ENCODE peak calls at places on chromosomes 2 and 18, in eight cellular contexts. V, C, J, Y, O, L, H and R are unnamed samples.

GRCh38 chr2:156456616-156457015 is 20.4 kb downstream of the GPD2 start:
- DNase-seq in V (no peak), C (no peak), J (no peak), Y (no peak), O (no peak), L (no peak), H (no peak), R (no peak)

GRCh38 chr2:232456296-232457120 is 555 bp downstream of the ALPI start:
- DNase-seq in V (no peak), C (no peak), J (no peak), Y (no peak), O (no peak), L (no peak), H (no peak), R (no peak)

GRCh38 chr2:6906165-6906751 is 11.0 kb upstream of the RNF144A start:
- DNase-seq in V (no peak), C (no peak), J (no peak), Y (no peak), O (no peak), L (no peak), H (no peak), R (no peak)

GRCh38 chr2:176114120-176114929 is 2.3 kb upstream of the HOXD10 start:
- DNase-seq in V (no peak), C (peak; percentile 13), J (no peak), Y (no peak), O (no peak), L (peak; percentile 45), H (no peak), R (no peak)

GRCh38 chr2:7709907-7710306 is 792.7 kb downstream of the RNF144A start:
- DNase-seq in V (no peak), C (no peak), J (no peak), Y (no peak), O (no peak), L (no peak), H (no peak), R (no peak)

GRCh38 chr2:240985881-240986786 is 12.3 kb upstream of the SNED1 start:
- DNase-seq in V (no peak), C (peak; percentile 16), J (peak; percentile 1), Y (no peak), O (no peak), L (no peak), H (peak; percentile 29), R (no peak)

GRCh38 chr2:128278979-128279378 is 39.7 kb downstream of the HS6ST1 start:
- DNase-seq in V (no peak), C (peak; percentile 27), J (no peak), Y (peak; percentile 8), O (no peak), L (no peak), H (peak; percentile 14), R (no peak)

GRCh38 chr18:850960-851359 is 38.9 kb upstream of the YES1 start:
- DNase-seq in V (no peak), C (no peak), J (no peak), Y (no peak), O (no peak), L (no peak), H (no peak), R (no peak)

DNA sequence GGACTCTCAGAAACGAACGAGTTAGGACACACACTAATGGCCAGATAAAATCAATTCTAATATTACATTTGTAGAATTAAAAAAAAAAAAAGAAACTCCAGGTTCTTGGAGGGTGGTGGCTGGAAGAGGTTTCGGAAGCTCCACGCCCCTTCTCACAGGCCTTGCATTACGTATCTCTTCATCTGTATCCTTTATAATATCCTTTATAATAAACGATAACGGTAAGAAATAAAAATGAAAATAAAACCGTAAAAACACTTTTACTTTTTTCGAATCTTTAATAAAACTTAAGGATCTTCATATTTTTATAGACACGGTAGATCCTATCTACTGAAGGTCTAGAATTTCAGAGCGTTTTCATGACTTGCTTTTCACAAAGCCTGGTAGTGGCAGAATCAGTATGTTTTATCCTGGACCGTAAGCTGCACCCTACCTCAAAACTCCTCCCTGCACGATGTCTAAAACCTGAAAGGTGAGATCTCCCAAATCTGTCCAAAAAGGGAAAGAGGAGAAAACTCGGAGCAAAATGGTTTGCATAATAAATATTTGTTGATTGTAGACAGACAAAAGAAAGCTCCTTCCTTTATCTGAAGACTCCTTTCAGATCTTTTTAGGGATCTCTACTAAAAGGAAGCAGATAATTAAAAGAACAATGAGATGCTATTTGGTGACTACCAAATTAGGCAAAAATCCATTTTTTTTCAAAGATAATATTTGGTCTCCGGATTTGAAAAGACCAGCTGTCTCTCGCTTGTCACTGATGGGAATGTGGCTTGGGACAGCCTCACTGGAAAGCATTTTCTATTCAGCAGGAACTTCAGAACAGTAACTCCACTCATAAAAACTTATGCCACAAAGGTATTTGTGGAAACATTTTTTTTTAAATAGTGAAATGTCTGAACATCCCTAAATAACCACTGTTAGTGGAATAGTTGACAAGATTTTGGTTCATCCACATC is 2.0 kb upstream of the CXCR4 start:
- DNase-seq in V (no peak), C (no peak), J (no peak), Y (no peak), O (no peak), L (no peak), H (no peak), R (no peak)
- TF ChIP-seq POLR2A in V (no peak), C (no peak), J (no peak), Y (no peak), O (no peak), L (no peak), H (no peak), R (no peak)

DNA sequence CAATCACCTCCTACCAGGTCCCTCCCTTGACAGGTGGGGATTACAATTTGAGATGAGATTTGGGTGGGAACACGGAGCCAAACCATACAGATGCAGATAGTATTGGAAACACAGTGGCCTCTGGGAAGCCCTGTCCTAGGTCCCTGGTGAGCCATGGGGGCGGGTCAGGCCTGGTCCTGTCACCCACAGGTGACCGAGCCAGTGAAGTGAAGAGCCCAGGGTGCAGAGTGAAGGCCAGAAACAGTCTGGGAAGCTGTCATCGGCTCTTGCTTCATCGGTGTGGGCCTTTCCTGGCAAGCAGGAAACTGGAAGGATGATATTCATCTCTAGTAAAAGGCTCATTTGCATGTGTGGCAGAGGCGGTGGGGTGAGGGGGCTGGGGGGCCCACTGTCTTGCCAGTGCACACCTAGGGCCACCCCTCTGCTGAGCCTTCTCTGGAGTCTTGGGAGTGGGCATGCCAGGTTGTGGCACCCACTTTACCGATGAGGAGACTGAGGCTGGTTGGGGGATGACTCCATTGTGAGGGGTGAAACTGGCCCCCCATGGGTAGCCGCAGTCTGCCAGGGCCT is 290.6 kb downstream of the NDUFA10 start:
- DNase-seq in V (no peak), C (no peak), J (no peak), Y (no peak), O (no peak), L (no peak), H (no peak), R (no peak)
- TF ChIP-seq POLR2A in V (no peak), C (no peak), J (no peak), Y (no peak), O (no peak), L (no peak), H (no peak), R (no peak)

GRCh38 chr2:26141145-26141769 is 31.6 kb upstream of the GAREM2 start:
- DNase-seq in V (no peak), C (no peak), J (no peak), Y (no peak), O (no peak), L (no peak), H (no peak), R (no peak)

GRCh38 chr2:26144031-26144430 is 28.9 kb upstream of the GAREM2 start:
- DNase-seq in V (no peak), C (no peak), J (peak; percentile 43), Y (no peak), O (no peak), L (no peak), H (no peak), R (peak; percentile 19)

GRCh38 chr2:26136431-26136830 is 36.5 kb upstream of the GAREM2 start:
- DNase-seq in V (no peak), C (no peak), J (no peak), Y (no peak), O (no peak), L (no peak), H (no peak), R (no peak)

GRCh38 chr2:26144953-26145680 is 27.8 kb upstream of the GAREM2 start:
- DNase-seq in V (peak; percentile 79), C (peak; percentile 73), J (peak; percentile 68), Y (peak; percentile 52), O (no peak), L (peak; percentile 69), H (peak; percentile 45), R (peak; percentile 75)

DNA sequence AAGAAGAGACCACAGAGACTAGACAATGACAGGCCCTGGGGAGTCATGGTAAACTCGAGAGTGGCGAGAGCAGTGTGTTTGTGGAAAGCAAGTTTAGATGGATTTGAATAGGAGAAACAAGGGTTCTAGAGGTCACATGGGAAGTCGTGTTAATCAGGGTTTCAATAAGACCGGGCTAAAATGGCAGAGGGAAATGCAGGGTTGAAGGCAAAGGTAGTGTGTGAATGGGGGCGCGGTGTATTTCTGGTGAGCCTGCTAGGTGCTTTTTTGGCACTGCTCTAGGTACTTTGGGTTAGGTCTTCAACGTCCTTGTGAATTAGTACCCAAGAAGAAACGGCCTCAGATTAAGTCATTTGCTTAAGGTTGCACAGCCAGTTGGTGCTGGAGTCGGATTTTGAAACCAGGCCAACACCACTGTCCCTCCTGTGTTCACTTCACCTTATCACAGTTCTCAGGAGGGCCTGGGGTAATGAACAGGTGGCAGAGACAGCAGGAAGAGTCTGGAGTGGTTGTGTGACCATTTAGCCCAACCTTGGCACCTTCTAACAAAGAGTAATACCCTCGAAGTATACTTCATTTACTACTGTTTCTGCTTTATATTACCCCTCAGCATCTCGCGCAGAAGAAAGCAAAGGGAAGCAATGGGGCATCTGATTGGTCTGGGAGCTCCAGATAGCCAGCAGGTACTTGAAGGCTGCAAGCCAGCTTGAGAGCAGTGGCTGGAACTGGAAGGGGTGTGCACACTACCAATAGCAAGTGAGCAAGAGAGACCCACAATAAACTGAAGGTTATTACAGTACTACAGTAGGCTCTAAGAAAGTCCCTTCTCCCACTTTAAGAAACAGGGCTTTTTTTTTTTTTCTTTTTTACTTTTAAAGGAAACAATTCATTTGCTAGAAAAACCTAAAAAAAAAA is 33.4 kb upstream of the GAREM2 start:
- DNase-seq in V (peak; percentile 44), C (no peak), J (peak; percentile 90), Y (no peak), O (no peak), L (no peak), H (no peak), R (peak; percentile 30)
- TF ChIP-seq POLR2A in V (no peak), C (no peak), J (peak; percentile 5), Y (no peak), O (no peak), L (no peak), H (no peak), R (no peak)

GRCh38 chr2:195561205-195562032 is 95.6 kb upstream of the SLC39A10 start:
- DNase-seq in V (peak; percentile 75), C (no peak), J (no peak), Y (no peak), O (no peak), L (no peak), H (no peak), R (peak; percentile 65)
- TF ChIP-seq POLR2A in V (no peak), C (no peak), J (no peak), Y (no peak), O (no peak), L (no peak), H (no peak), R (no peak)

GRCh38 chr18:46173393-46174316 is 69.5 kb downstream of the HAUS1 start:
- DNase-seq in V (peak; percentile 89), C (peak; percentile 92), J (peak; percentile 92), Y (peak; percentile 90), O (peak; percentile 97), L (peak; percentile 87), H (peak; percentile 95), R (peak; percentile 96)
- TF ChIP-seq POLR2A in V (peak; percentile 29), C (no peak), J (peak; percentile 82), Y (peak; percentile 62), O (peak; percentile 49), L (peak; percentile 80), H (peak; percentile 71), R (peak; percentile 84)

GRCh38 chr2:9692392-9693137 is 61.8 kb upstream of the YWHAQ start:
- DNase-seq in V (no peak), C (no peak), J (no peak), Y (peak; percentile 55), O (no peak), L (no peak), H (no peak), R (no peak)
- TF ChIP-seq POLR2A in V (no peak), C (no peak), J (no peak), Y (no peak), O (no peak), L (no peak), H (no peak), R (no peak)